ENCODE peak calls at places on chromosomes 16 and 17, in six cellular contexts. One of them, this sample, is unnamed.
A peak's percentile ranks its signal among the peaks of the same experiment; 100 is the strongest.

GRCh38 chr17:17015221-17015620 is 27.0 kb upstream of the MPRIP start:
- DNase-seq in trophoblast cell: peak; percentile 42
- DNase-seq in neuronal stem cell: no peak
- DNase-seq in H1: no peak
- DNase-seq in IMR-90: no peak
- DNase-seq in mesenchymal stem cell: no peak
- DNase-seq in this sample: no peak

GRCh38 chr17:15334266-15334665 is 7.1 kb downstream of the TEKT3 start:
- DNase-seq in trophoblast cell: peak; percentile 22
- DNase-seq in neuronal stem cell: no peak
- DNase-seq in H1: no peak
- DNase-seq in IMR-90: no peak
- DNase-seq in mesenchymal stem cell: peak; percentile 2
- DNase-seq in this sample: no peak

GRCh38 chr16:15954814-15955151 is 5.4 kb downstream of the ABCC1 start:
- DNase-seq in trophoblast cell: no peak
- DNase-seq in neuronal stem cell: no peak
- DNase-seq in H1: no peak
- DNase-seq in IMR-90: peak; percentile 75
- DNase-seq in mesenchymal stem cell: no peak
- DNase-seq in this sample: no peak

GRCh38 chr16:31073823-31074072 is 292 bp downstream of the ZNF668 start:
- DNase-seq in trophoblast cell: no peak
- DNase-seq in neuronal stem cell: peak; percentile 89
- DNase-seq in H1: no peak
- DNase-seq in IMR-90: no peak
- DNase-seq in mesenchymal stem cell: no peak
- DNase-seq in this sample: no peak

GRCh38 chr17:65696739-65697394 is 135.4 kb upstream of the AXIN2 start:
- DNase-seq in trophoblast cell: no peak
- DNase-seq in neuronal stem cell: no peak
- DNase-seq in H1: no peak
- DNase-seq in IMR-90: peak; percentile 65
- DNase-seq in mesenchymal stem cell: peak; percentile 51
- DNase-seq in this sample: peak; percentile 37

GRCh38 chr17:80339731-80340456 is 75.1 kb upstream of the ENDOV start:
- DNase-seq in trophoblast cell: no peak
- DNase-seq in neuronal stem cell: no peak
- DNase-seq in H1: no peak
- DNase-seq in IMR-90: no peak
- DNase-seq in mesenchymal stem cell: no peak
- DNase-seq in this sample: no peak

GRCh38 chr17:9987779-9988585 is 82.9 kb upstream of the RCVRN start:
- DNase-seq in trophoblast cell: no peak
- DNase-seq in neuronal stem cell: peak; percentile 41
- DNase-seq in H1: no peak
- DNase-seq in IMR-90: peak; percentile 21
- DNase-seq in mesenchymal stem cell: peak; percentile 56
- DNase-seq in this sample: peak; percentile 73

GRCh38 chr16:79519448-79519847 is 81.1 kb downstream of the MAF start:
- DNase-seq in trophoblast cell: no peak
- DNase-seq in neuronal stem cell: no peak
- DNase-seq in H1: no peak
- DNase-seq in IMR-90: no peak
- DNase-seq in mesenchymal stem cell: no peak
- DNase-seq in this sample: no peak

GRCh38 chr16:3548445-3548844 is 28.8 kb downstream of the NLRC3 start:
- DNase-seq in trophoblast cell: no peak
- DNase-seq in neuronal stem cell: no peak
- DNase-seq in H1: no peak
- DNase-seq in IMR-90: no peak
- DNase-seq in mesenchymal stem cell: no peak
- DNase-seq in this sample: no peak

GRCh38 chr17:7294614-7295153 is at the start of gene YBX2:
- DNase-seq in trophoblast cell: peak; percentile 59
- DNase-seq in neuronal stem cell: no peak
- DNase-seq in H1: no peak
- DNase-seq in IMR-90: peak; percentile 7
- DNase-seq in mesenchymal stem cell: peak; percentile 12
- DNase-seq in this sample: peak; percentile 92

GRCh38 chr16:58155839-58156238 is 26.7 kb upstream of the CFAP20 start:
- DNase-seq in trophoblast cell: no peak
- DNase-seq in neuronal stem cell: no peak
- DNase-seq in H1: no peak
- DNase-seq in IMR-90: no peak
- DNase-seq in mesenchymal stem cell: no peak
- DNase-seq in this sample: no peak

GRCh38 chr17:77376795-77377751 is 236.3 kb downstream of the SEC14L1 start:
- DNase-seq in trophoblast cell: no peak
- DNase-seq in neuronal stem cell: no peak
- DNase-seq in H1: no peak
- DNase-seq in IMR-90: peak; percentile 92
- DNase-seq in mesenchymal stem cell: no peak
- DNase-seq in this sample: no peak

GRCh38 chr17:7909080-7909479 is 7.0 kb downstream of the RNF227 start:
- DNase-seq in trophoblast cell: no peak
- DNase-seq in neuronal stem cell: no peak
- DNase-seq in H1: no peak
- DNase-seq in IMR-90: no peak
- DNase-seq in mesenchymal stem cell: no peak
- DNase-seq in this sample: no peak

GRCh38 chr17:41957058-41957868 is 9.3 kb upstream of the CNP start:
- DNase-seq in trophoblast cell: no peak
- DNase-seq in neuronal stem cell: no peak
- DNase-seq in H1: no peak
- DNase-seq in IMR-90: peak; percentile 32
- DNase-seq in mesenchymal stem cell: peak; percentile 72
- DNase-seq in this sample: peak; percentile 75

GRCh38 chr17:57281887-57282653 is 25.7 kb downstream of the MSI2 start:
- DNase-seq in trophoblast cell: no peak
- DNase-seq in neuronal stem cell: no peak
- DNase-seq in H1: no peak
- DNase-seq in IMR-90: no peak
- DNase-seq in mesenchymal stem cell: no peak
- DNase-seq in this sample: no peak

GRCh38 chr16:4320030-4320429 is 4.2 kb downstream of the GLIS2 start:
- DNase-seq in trophoblast cell: no peak
- DNase-seq in neuronal stem cell: no peak
- DNase-seq in H1: no peak
- DNase-seq in IMR-90: no peak
- DNase-seq in mesenchymal stem cell: no peak
- DNase-seq in this sample: no peak

GRCh38 chr17:76240461-76241204 is at the start of gene RNF157:
- DNase-seq in trophoblast cell: no peak
- DNase-seq in neuronal stem cell: peak; percentile 81
- DNase-seq in H1: no peak
- DNase-seq in IMR-90: peak; percentile 48
- DNase-seq in mesenchymal stem cell: peak; percentile 78
- DNase-seq in this sample: peak; percentile 59

GRCh38 chr17:16918443-16918842 is 53.5 kb downstream of the TNFRSF13B start:
- DNase-seq in trophoblast cell: no peak
- DNase-seq in neuronal stem cell: no peak
- DNase-seq in H1: no peak
- DNase-seq in IMR-90: no peak
- DNase-seq in mesenchymal stem cell: no peak
- DNase-seq in this sample: no peak

GRCh38 chr16:23252310-23252709 is 49.8 kb upstream of the SCNN1B start:
- DNase-seq in trophoblast cell: no peak
- DNase-seq in neuronal stem cell: no peak
- DNase-seq in H1: no peak
- DNase-seq in IMR-90: no peak
- DNase-seq in mesenchymal stem cell: no peak
- DNase-seq in this sample: no peak

DNA sequence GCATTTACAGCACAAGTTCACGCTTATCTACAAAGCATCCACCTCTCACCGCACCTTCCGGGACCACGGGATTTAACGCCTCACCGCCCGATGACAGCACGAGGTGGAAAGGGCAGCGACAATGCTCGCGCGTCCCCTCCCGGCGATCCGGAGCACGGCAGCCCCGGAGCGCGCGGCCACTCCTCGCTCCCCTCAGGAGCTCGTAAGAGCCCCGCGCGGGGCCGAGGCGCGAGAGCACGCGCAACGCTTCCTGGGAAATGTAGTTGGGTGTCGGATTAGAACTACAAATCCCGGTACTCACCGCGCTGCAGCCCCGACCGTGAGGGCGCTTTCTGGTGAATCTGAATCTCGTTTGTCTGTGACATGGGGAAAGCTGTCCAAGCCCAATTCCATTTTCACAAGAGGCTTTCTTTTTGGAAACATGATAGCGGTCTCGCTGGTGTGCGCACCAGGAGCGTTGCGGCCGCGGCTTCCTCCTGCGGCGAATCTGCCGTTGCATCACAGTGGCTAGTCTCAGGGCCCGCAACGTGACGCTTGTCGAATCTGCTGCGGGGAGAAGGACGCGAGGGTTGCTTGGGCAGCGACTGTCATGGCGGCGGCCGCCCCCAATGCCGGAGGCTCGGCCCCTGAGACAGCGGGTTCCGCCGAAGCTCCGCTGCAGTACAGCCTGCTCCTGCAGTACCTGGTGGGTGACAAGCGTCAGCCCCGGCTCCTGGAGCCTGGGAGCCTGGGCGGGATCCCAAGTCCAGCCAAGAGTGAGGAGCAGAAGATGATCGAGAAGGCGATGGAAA is at the start of gene TIMM22:
- DNase-seq in trophoblast cell: peak; percentile 99
- DNase-seq in neuronal stem cell: peak; percentile 98
- DNase-seq in H1: peak; percentile 94
- DNase-seq in IMR-90: peak; percentile 97
- DNase-seq in mesenchymal stem cell: peak; percentile 99
- DNase-seq in this sample: peak; percentile 99
- H3K23ac ChIP-seq in trophoblast cell: no peak within 1 kb of the TSS
- H3K23ac ChIP-seq in neuronal stem cell: peak within 1 kb of the TSS; percentile 94
- H3K23ac ChIP-seq in H1: no peak within 1 kb of the TSS
- H3K23ac ChIP-seq in IMR-90: peak within 1 kb of the TSS; percentile 83
- H3K23ac ChIP-seq in mesenchymal stem cell: peak within 1 kb of the TSS; percentile 16
- H3K23ac ChIP-seq in this sample: peak within 1 kb of the TSS; percentile 76

GRCh38 chr17:6276711-6277110 is 158.2 kb downstream of the AIPL1 start:
- DNase-seq in trophoblast cell: no peak
- DNase-seq in neuronal stem cell: no peak
- DNase-seq in H1: no peak
- DNase-seq in IMR-90: no peak
- DNase-seq in mesenchymal stem cell: no peak
- DNase-seq in this sample: no peak

GRCh38 chr17:6274310-6274709 is 160.6 kb downstream of the AIPL1 start:
- DNase-seq in trophoblast cell: no peak
- DNase-seq in neuronal stem cell: no peak
- DNase-seq in H1: no peak
- DNase-seq in IMR-90: no peak
- DNase-seq in mesenchymal stem cell: no peak
- DNase-seq in this sample: no peak

DNA sequence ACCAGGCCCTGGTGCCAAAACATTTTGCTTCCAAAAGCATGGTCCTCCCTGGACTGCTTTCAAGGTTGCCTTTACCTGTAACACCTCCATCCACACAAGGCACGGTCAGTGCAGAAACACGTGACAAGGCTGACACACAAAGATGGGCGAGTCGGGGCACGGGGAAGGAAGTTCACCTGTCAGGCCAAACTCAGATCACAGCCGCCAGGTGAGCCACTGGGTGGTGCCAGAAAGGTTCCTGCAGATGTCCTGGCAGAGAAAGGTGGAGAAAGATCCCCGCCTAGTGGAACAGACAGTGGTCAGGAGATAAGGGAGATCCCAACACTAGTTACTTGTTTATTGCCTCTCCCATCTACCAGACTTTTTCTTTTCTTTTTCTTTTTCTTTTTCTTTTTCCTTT is 155.3 kb downstream of the AIPL1 start:
- DNase-seq in trophoblast cell: peak; percentile 32
- DNase-seq in neuronal stem cell: no peak
- DNase-seq in H1: peak; percentile 49
- DNase-seq in IMR-90: no peak
- DNase-seq in mesenchymal stem cell: no peak
- DNase-seq in this sample: peak; percentile 86
- H3K9ac ChIP-seq in trophoblast cell: no peak overlapping the region
- H3K9ac ChIP-seq in neuronal stem cell: no peak overlapping the region
- H3K9ac ChIP-seq in H1: no peak overlapping the region
- H3K9ac ChIP-seq in IMR-90: no peak overlapping the region
- H3K9ac ChIP-seq in mesenchymal stem cell: no peak overlapping the region
- H3K9ac ChIP-seq in this sample: no peak overlapping the region

DNA sequence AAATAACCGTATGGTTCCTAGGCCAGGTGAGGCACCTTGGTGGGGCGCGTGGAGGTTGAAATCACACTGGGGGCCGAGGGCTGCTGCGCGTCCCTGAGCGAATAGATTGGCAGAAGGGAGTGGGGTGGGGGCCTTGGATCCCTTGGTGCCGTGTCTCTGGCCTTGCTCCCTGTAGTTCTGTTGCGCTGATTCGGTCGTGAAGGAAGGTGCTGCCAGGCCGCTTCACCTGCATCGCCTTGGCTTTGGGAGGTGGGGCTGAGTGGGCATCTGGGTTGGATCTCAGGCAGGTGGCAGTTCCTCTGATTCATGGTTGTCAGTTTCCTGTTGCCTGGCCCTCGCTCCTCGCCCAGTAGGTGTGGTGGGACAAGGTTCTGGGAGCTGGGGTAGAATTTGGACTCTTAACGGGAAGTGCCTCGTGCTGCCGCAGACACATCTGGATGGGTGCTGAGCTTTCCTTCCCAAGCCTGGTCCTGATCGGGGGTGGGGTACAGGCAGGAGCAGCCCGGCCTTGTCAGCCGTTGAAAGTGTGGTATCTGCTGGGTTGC is 30.1 kb downstream of the PGS1 start:
- DNase-seq in trophoblast cell: no peak
- DNase-seq in neuronal stem cell: no peak
- DNase-seq in H1: no peak
- DNase-seq in IMR-90: no peak
- DNase-seq in mesenchymal stem cell: no peak
- DNase-seq in this sample: no peak
- H3K23ac ChIP-seq in trophoblast cell: no peak overlapping the region
- H3K23ac ChIP-seq in neuronal stem cell: no peak overlapping the region
- H3K23ac ChIP-seq in H1: no peak overlapping the region
- H3K23ac ChIP-seq in IMR-90: no peak overlapping the region
- H3K23ac ChIP-seq in mesenchymal stem cell: no peak overlapping the region
- H3K23ac ChIP-seq in this sample: no peak overlapping the region

DNA sequence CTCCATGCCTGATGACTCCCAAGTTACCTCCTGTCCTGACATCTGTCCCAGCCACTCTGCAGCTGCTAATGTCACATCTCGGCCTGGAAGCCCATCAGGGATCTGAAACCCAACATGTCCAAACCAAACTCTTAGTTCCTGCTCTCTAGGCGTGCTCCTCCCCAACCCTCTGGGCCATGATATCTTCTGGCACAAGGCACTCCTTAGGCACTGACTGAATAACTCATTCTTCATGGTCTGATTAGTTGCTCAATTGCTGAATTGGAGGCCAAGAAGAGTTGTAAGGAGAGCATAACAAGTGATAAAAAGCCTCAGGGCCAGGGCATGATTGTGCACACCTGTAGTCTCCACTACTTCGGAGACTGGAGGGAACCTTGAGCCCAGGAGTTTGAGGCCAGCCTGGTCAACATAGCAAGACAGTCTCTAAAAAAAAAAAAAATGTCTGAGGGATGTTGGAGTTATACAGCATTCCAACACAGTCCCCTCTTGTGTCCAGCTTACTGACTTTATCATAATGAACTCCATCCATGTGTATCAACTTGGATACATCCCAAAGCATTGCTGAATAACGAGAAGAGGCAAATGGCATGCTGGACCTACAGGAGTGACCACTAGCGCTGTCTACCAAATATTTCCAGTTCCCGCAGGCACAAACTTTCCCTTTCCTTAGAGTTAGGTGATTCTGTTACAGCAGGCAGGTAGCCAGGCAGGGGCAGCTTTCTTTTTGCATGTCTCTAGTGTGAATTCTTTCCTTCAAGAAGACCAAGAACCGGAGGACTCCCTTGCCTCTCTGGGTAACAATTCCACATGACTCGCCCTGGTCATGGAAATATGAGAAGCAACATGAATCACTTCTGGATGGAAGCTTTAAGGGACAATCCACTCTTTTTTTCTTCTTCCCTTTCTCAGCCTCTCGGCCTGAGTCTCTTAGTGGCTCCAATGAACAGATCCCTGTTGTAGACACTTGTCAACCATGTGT is 18.1 kb upstream of the SHCBP1 start:
- DNase-seq in trophoblast cell: no peak
- DNase-seq in neuronal stem cell: no peak
- DNase-seq in H1: no peak
- DNase-seq in IMR-90: peak; percentile 73
- DNase-seq in mesenchymal stem cell: peak; percentile 22
- DNase-seq in this sample: no peak
- H3K9ac ChIP-seq in trophoblast cell: no peak overlapping the region
- H3K9ac ChIP-seq in neuronal stem cell: no peak overlapping the region
- H3K9ac ChIP-seq in H1: no peak overlapping the region
- H3K9ac ChIP-seq in IMR-90: no peak overlapping the region
- H3K9ac ChIP-seq in mesenchymal stem cell: no peak overlapping the region
- H3K9ac ChIP-seq in this sample: no peak overlapping the region